ENCODE peak calls at places on chromosome 11, in six cellular contexts. D, J, G, A, M and W are unnamed samples.

GRCh38 chr11:62555464-62556092 is 9.0 kb upstream of the AHNAK start:
- DNase-seq in D (no peak), J (peak; percentile 20), G (peak; percentile 61), A (no peak), M (peak; percentile 86), W (peak; percentile 90)

GRCh38 chr11:115042002-115042401 is 363.7 kb downstream of the NXPE2 start:
- DNase-seq in D (no peak), J (peak; percentile 8), G (peak; percentile 36), A (peak; percentile 48), M (no peak), W (no peak)

GRCh38 chr11:81005595-81005994 is 1564.8 kb upstream of the TENM4 start:
- DNase-seq in D (no peak), J (no peak), G (no peak), A (no peak), M (no peak), W (no peak)

GRCh38 chr11:72141066-72141465 is 5.5 kb downstream of the FOLR3 start:
- DNase-seq in D (no peak), J (no peak), G (no peak), A (no peak), M (peak; percentile 78), W (peak; percentile 92)

GRCh38 chr11:9247863-9248262 is 17.3 kb downstream of the DENND5A start:
- DNase-seq in D (no peak), J (no peak), G (no peak), A (no peak), M (no peak), W (no peak)

GRCh38 chr11:33168605-33169240 is 7.4 kb upstream of the CSTF3 start:
- DNase-seq in D (no peak), J (no peak), G (no peak), A (no peak), M (no peak), W (peak; percentile 36)

GRCh38 chr11:10728779-10729472 is 22.1 kb upstream of the CTR9 start:
- DNase-seq in D (no peak), J (peak; percentile 70), G (no peak), A (no peak), M (no peak), W (no peak)

GRCh38 chr11:122751298-122752070 is 86.8 kb upstream of the CRTAM start:
- DNase-seq in D (no peak), J (no peak), G (peak; percentile 2), A (peak; percentile 76), M (no peak), W (peak; percentile 51)

GRCh38 chr11:95608093-95608492 is 181.5 kb downstream of the FAM76B start:
- DNase-seq in D (no peak), J (no peak), G (no peak), A (no peak), M (no peak), W (no peak)

GRCh38 chr11:49851971-49852389 is 100.2 kb upstream of the OR4C13 start:
- DNase-seq in D (no peak), J (no peak), G (no peak), A (no peak), M (no peak), W (no peak)

GRCh38 chr11:112134473-112134872 is 29.4 kb downstream of the IL18 start:
- DNase-seq in D (no peak), J (no peak), G (no peak), A (no peak), M (no peak), W (no peak)

GRCh38 chr11:69531717-69532088 is 50.2 kb downstream of the LINC01488 start:
- DNase-seq in D (no peak), J (no peak), G (no peak), A (no peak), M (no peak), W (no peak)

GRCh38 chr11:47033439-47033838 is 96.9 kb downstream of the CSTPP1 start:
- DNase-seq in D (no peak), J (no peak), G (no peak), A (no peak), M (no peak), W (no peak)

GRCh38 chr11:12377106-12377823 is at the start of gene PARVA:
- DNase-seq in D (no peak), J (peak; percentile 91), G (no peak), A (peak; percentile 39), M (no peak), W (peak; percentile 80)